ENCODE peak calls at places on chromosomes 7 and 10, in six cellular contexts. One of them, this sample, is unnamed.
A peak's percentile ranks its signal among the peaks of the same experiment; 100 is the strongest.

GRCh38 chr7:52502281-52502680 is 533.2 kb upstream of the POM121L12 start:
- DNase-seq in MCF 10A: no peak
- DNase-seq in heart left ventricle: no peak
- DNase-seq in astrocyte: no peak
- DNase-seq in effector memory CD4-positive, alpha-beta T cell: no peak
- DNase-seq in DMS79 treated with DMSO at 0.1 percent for 48 hours: peak; percentile 47
- DNase-seq in this sample: no peak

GRCh38 chr10:6924166-6924565 is 344.1 kb upstream of the PRKCQ start:
- DNase-seq in MCF 10A: peak; percentile 83
- DNase-seq in heart left ventricle: no peak
- DNase-seq in astrocyte: peak; percentile 46
- DNase-seq in effector memory CD4-positive, alpha-beta T cell: no peak
- DNase-seq in DMS79 treated with DMSO at 0.1 percent for 48 hours: no peak
- DNase-seq in this sample: peak; percentile 68

GRCh38 chr7:155975490-155975889 is 163.2 kb upstream of the SHH start:
- DNase-seq in MCF 10A: no peak
- DNase-seq in heart left ventricle: no peak
- DNase-seq in astrocyte: no peak
- DNase-seq in effector memory CD4-positive, alpha-beta T cell: no peak
- DNase-seq in DMS79 treated with DMSO at 0.1 percent for 48 hours: no peak
- DNase-seq in this sample: no peak

GRCh38 chr10:35640474-35640873 is 1.6 kb downstream of the FZD8 start:
- DNase-seq in MCF 10A: peak; percentile 70
- DNase-seq in heart left ventricle: peak; percentile 74
- DNase-seq in astrocyte: peak; percentile 61
- DNase-seq in effector memory CD4-positive, alpha-beta T cell: peak; percentile 1
- DNase-seq in DMS79 treated with DMSO at 0.1 percent for 48 hours: peak; percentile 18
- DNase-seq in this sample: peak; percentile 24

GRCh38 chr10:71740069-71740468 is 20.5 kb upstream of the C10orf105 start:
- DNase-seq in MCF 10A: peak; percentile 95
- DNase-seq in heart left ventricle: peak; percentile 58
- DNase-seq in astrocyte: peak; percentile 26
- DNase-seq in effector memory CD4-positive, alpha-beta T cell: no peak
- DNase-seq in DMS79 treated with DMSO at 0.1 percent for 48 hours: peak; percentile 21
- DNase-seq in this sample: peak; percentile 73

GRCh38 chr7:1536768-1537630 is 6.5 kb downstream of the MAFK start:
- DNase-seq in MCF 10A: peak; percentile 94
- DNase-seq in heart left ventricle: peak; percentile 98
- DNase-seq in astrocyte: peak; percentile 97
- DNase-seq in effector memory CD4-positive, alpha-beta T cell: no peak
- DNase-seq in DMS79 treated with DMSO at 0.1 percent for 48 hours: no peak
- DNase-seq in this sample: peak; percentile 99

GRCh38 chr10:97179731-97180366 is 5.9 kb downstream of the SLIT1 start:
- DNase-seq in MCF 10A: no peak
- DNase-seq in heart left ventricle: no peak
- DNase-seq in astrocyte: no peak
- DNase-seq in effector memory CD4-positive, alpha-beta T cell: no peak
- DNase-seq in DMS79 treated with DMSO at 0.1 percent for 48 hours: peak; percentile 28
- DNase-seq in this sample: peak; percentile 25

GRCh38 chr10:70320751-70321150 is 36.9 kb upstream of the NPFFR1 start:
- DNase-seq in MCF 10A: no peak
- DNase-seq in heart left ventricle: peak; percentile 43
- DNase-seq in astrocyte: no peak
- DNase-seq in effector memory CD4-positive, alpha-beta T cell: no peak
- DNase-seq in DMS79 treated with DMSO at 0.1 percent for 48 hours: peak; percentile 70
- DNase-seq in this sample: no peak

GRCh38 chr7:55534916-55535636 is 37.2 kb downstream of the VOPP1 start:
- DNase-seq in MCF 10A: no peak
- DNase-seq in heart left ventricle: no peak
- DNase-seq in astrocyte: no peak
- DNase-seq in effector memory CD4-positive, alpha-beta T cell: no peak
- DNase-seq in DMS79 treated with DMSO at 0.1 percent for 48 hours: no peak
- DNase-seq in this sample: no peak

GRCh38 chr7:4681218-4681851 is 760 bp upstream of the FOXK1 start:
- DNase-seq in MCF 10A: no peak
- DNase-seq in heart left ventricle: no peak
- DNase-seq in astrocyte: no peak
- DNase-seq in effector memory CD4-positive, alpha-beta T cell: no peak
- DNase-seq in DMS79 treated with DMSO at 0.1 percent for 48 hours: no peak
- DNase-seq in this sample: no peak

GRCh38 chr7:4725014-4725951 is 43.2 kb downstream of the FOXK1 start:
- DNase-seq in MCF 10A: peak; percentile 84
- DNase-seq in heart left ventricle: peak; percentile 84
- DNase-seq in astrocyte: peak; percentile 92
- DNase-seq in effector memory CD4-positive, alpha-beta T cell: peak; percentile 20
- DNase-seq in DMS79 treated with DMSO at 0.1 percent for 48 hours: peak; percentile 51
- DNase-seq in this sample: peak; percentile 91

GRCh38 chr7:151142686-151143040 is 24.8 kb downstream of the GBX1 start:
- DNase-seq in MCF 10A: no peak
- DNase-seq in heart left ventricle: no peak
- DNase-seq in astrocyte: no peak
- DNase-seq in effector memory CD4-positive, alpha-beta T cell: no peak
- DNase-seq in DMS79 treated with DMSO at 0.1 percent for 48 hours: no peak
- DNase-seq in this sample: no peak

GRCh38 chr10:1488970-1489548 is 248.3 kb downstream of the ADARB2 start:
- DNase-seq in MCF 10A: no peak
- DNase-seq in heart left ventricle: no peak
- DNase-seq in astrocyte: no peak
- DNase-seq in effector memory CD4-positive, alpha-beta T cell: no peak
- DNase-seq in DMS79 treated with DMSO at 0.1 percent for 48 hours: peak; percentile 30
- DNase-seq in this sample: no peak

GRCh38 chr10:29623797-29624196 is 11.0 kb downstream of the SVIL start:
- DNase-seq in MCF 10A: peak; percentile 91
- DNase-seq in heart left ventricle: no peak
- DNase-seq in astrocyte: no peak
- DNase-seq in effector memory CD4-positive, alpha-beta T cell: no peak
- DNase-seq in DMS79 treated with DMSO at 0.1 percent for 48 hours: no peak
- DNase-seq in this sample: no peak

GRCh38 chr7:113198226-113198625 is 79.9 kb upstream of the SMIM30 start:
- DNase-seq in MCF 10A: no peak
- DNase-seq in heart left ventricle: no peak
- DNase-seq in astrocyte: no peak
- DNase-seq in effector memory CD4-positive, alpha-beta T cell: no peak
- DNase-seq in DMS79 treated with DMSO at 0.1 percent for 48 hours: no peak
- DNase-seq in this sample: no peak

GRCh38 chr7:155529346-155529745 is 17.0 kb downstream of the CNPY1 start:
- DNase-seq in MCF 10A: no peak
- DNase-seq in heart left ventricle: no peak
- DNase-seq in astrocyte: no peak
- DNase-seq in effector memory CD4-positive, alpha-beta T cell: no peak
- DNase-seq in DMS79 treated with DMSO at 0.1 percent for 48 hours: no peak
- DNase-seq in this sample: no peak

GRCh38 chr7:87220734-87221215 is 1.2 kb upstream of the TMEM243 start:
- DNase-seq in MCF 10A: no peak
- DNase-seq in heart left ventricle: no peak
- DNase-seq in astrocyte: no peak
- DNase-seq in effector memory CD4-positive, alpha-beta T cell: no peak
- DNase-seq in DMS79 treated with DMSO at 0.1 percent for 48 hours: peak; percentile 41
- DNase-seq in this sample: no peak